ENCODE peak calls at places on chromosomes 6 and 20, in ten cellular contexts. U is heart left ventricle, I is RWPE1, T is neural crest cell, A is HFFc6, P is foreskin keratinocyte, E is foreskin fibroblast, N is progenitor cell of endocrine pancreas, K is WTC11, R is AG09309. S is an unnamed sample.

GRCh38 chr20:49181265-49181877 is 6.8 kb downstream of the STAU1 start:
- DNase-seq in K (no peak), E (no peak), T (no peak), R (no peak), N (no peak), P (no peak), I (no peak), A (no peak), U (no peak), S (no peak)

GRCh38 chr20:33926425-33926824 is 67.3 kb upstream of the RALY start:
- DNase-seq in K (no peak), A (no peak), E (no peak), T (no peak), N (no peak), R (no peak), I (no peak), P (no peak), U (no peak), S (no peak)

GRCh38 chr20:11766961-11767360 is 150.7 kb upstream of the BTBD3 start:
- DNase-seq in E (no peak), P (no peak), K (no peak), U (no peak), N (no peak), I (no peak), T (no peak), A (no peak), R (no peak), S (no peak)

GRCh38 chr6:36962874-36963273 is 8.3 kb downstream of the PI16 start:
- DNase-seq in I (no peak), N (no peak), P (no peak), T (peak), E (peak), A (peak), U (peak), R (no peak), K (peak), S (peak)

GRCh38 chr6:26576929-26577719 is 19.6 kb upstream of the ABT1 start:
- DNase-seq in R (no peak), K (peak), E (peak), P (peak), T (peak), A (peak), N (no peak), I (no peak), U (no peak), S (no peak)

GRCh38 chr20:33862709-33863403 is 51.7 kb downstream of the CHMP4B start:
- DNase-seq in I (peak), K (peak), E (peak), A (peak), U (peak), R (no peak), N (peak), P (no peak), T (peak), S (no peak)

GRCh38 chr20:53898558-53898931 is 171.8 kb downstream of the BCAS1 start:
- DNase-seq in U (no peak), P (no peak), E (no peak), T (no peak), R (no peak), N (no peak), A (no peak), K (no peak), I (no peak), S (no peak)

GRCh38 chr6:134195985-134196384 is 121.9 kb downstream of the SGK1 start:
- DNase-seq in A (no peak), U (no peak), I (no peak), N (no peak), R (no peak), E (no peak), P (no peak), K (no peak), T (no peak), S (no peak)

GRCh38 chr20:32975698-32976674 is 28.2 kb downstream of the SUN5 start:
- DNase-seq in E (no peak), K (peak), N (no peak), T (no peak), R (no peak), U (peak), I (no peak), P (no peak), A (no peak), S (no peak)

GRCh38 chr20:50868509-50869495 is 62.4 kb downstream of the ADNP start:
- DNase-seq in E (no peak), N (no peak), T (no peak), A (no peak), K (no peak), I (peak), P (peak), U (no peak), R (no peak), S (no peak)

GRCh38 chr20:1440024-1440423 is 26.6 kb downstream of the NSFL1C start:
- DNase-seq in T (no peak), U (no peak), P (no peak), N (no peak), A (peak), K (peak), I (no peak), R (no peak), E (no peak), S (no peak)

GRCh38 chr6:162680367-162680766 is 47.2 kb downstream of the PRKN start:
- DNase-seq in K (no peak), E (no peak), A (no peak), U (no peak), I (no peak), T (no peak), N (no peak), R (no peak), P (no peak), S (no peak)

GRCh38 chr6:162683135-162683534 is 44.4 kb downstream of the PRKN start:
- DNase-seq in E (no peak), A (no peak), K (no peak), P (no peak), R (no peak), U (no peak), T (no peak), N (no peak), I (no peak), S (no peak)

GRCh38 chr6:162684033-162684432 is 43.5 kb downstream of the PRKN start:
- DNase-seq in I (no peak), R (no peak), P (no peak), T (no peak), K (no peak), E (no peak), N (no peak), U (no peak), A (no peak), S (no peak)

GRCh38 chr6:162684961-162685360 is 42.6 kb downstream of the PRKN start:
- DNase-seq in K (no peak), U (no peak), A (no peak), P (peak), N (no peak), R (no peak), E (no peak), I (peak), T (no peak), S (no peak)

GRCh38 chr6:162681447-162681846 is 46.1 kb downstream of the PRKN start:
- DNase-seq in K (no peak), T (no peak), E (no peak), N (no peak), I (no peak), P (no peak), U (no peak), R (no peak), A (no peak), S (no peak)
- TF ChIP-seq CTCF in K (no peak), T (no peak), E (no peak), N (no peak), I (no peak), P (no peak), U (no peak), R (no peak), A (no peak), S (no peak)

GRCh38 chr6:30363459-30363858 is 18.5 kb downstream of the RPP21 start:
- DNase-seq in U (no peak), N (no peak), R (no peak), E (no peak), P (no peak), I (no peak), T (no peak), K (no peak), A (no peak), S (no peak)

GRCh38 chr6:30360139-30360538 is 15.2 kb downstream of the RPP21 start:
- DNase-seq in N (no peak), P (no peak), T (no peak), A (no peak), E (no peak), K (no peak), R (no peak), I (no peak), U (no peak), S (no peak)

GRCh38 chr6:30361661-30362060 is 16.7 kb downstream of the RPP21 start:
- DNase-seq in N (no peak), R (no peak), I (no peak), T (no peak), E (no peak), P (no peak), A (no peak), K (no peak), U (no peak), S (no peak)

GRCh38 chr6:30359276-30359675 is 14.3 kb downstream of the RPP21 start:
- DNase-seq in K (no peak), N (no peak), A (no peak), I (no peak), P (no peak), U (no peak), T (no peak), E (no peak), R (no peak), S (no peak)

GRCh38 chr6:30364591-30364990 is 19.6 kb downstream of the RPP21 start:
- DNase-seq in I (no peak), T (no peak), A (no peak), E (no peak), N (no peak), P (no peak), K (peak), R (no peak), U (no peak), S (no peak)
- TF ChIP-seq CTCF in I (no peak), T (no peak), A (no peak), E (no peak), N (peak), P (peak), K (no peak), R (no peak), U (no peak), S (no peak)

GRCh38 chr6:145705561-145705960 is 29.8 kb downstream of the EPM2A start:
- DNase-seq in A (peak), I (no peak), T (no peak), N (no peak), U (no peak), P (no peak), R (peak), K (no peak), E (peak), S (no peak)

GRCh38 chr6:145699462-145699861 is 35.9 kb downstream of the EPM2A start:
- DNase-seq in P (peak), U (no peak), N (no peak), T (no peak), E (peak), A (peak), I (peak), R (no peak), K (no peak), S (no peak)

GRCh38 chr6:145707397-145707796 is 27.9 kb downstream of the EPM2A start:
- DNase-seq in N (no peak), U (no peak), K (no peak), R (no peak), I (no peak), P (no peak), T (no peak), A (no peak), E (no peak), S (no peak)

GRCh38 chr6:145704153-145704781 is 31.1 kb downstream of the EPM2A start:
- DNase-seq in I (peak), R (no peak), K (no peak), A (peak), T (no peak), E (no peak), U (no peak), N (no peak), P (no peak), S (no peak)
- TF ChIP-seq CTCF in I (peak), R (peak), K (peak), A (peak), T (peak), E (peak), U (peak), N (peak), P (peak), S (peak)

DNA sequence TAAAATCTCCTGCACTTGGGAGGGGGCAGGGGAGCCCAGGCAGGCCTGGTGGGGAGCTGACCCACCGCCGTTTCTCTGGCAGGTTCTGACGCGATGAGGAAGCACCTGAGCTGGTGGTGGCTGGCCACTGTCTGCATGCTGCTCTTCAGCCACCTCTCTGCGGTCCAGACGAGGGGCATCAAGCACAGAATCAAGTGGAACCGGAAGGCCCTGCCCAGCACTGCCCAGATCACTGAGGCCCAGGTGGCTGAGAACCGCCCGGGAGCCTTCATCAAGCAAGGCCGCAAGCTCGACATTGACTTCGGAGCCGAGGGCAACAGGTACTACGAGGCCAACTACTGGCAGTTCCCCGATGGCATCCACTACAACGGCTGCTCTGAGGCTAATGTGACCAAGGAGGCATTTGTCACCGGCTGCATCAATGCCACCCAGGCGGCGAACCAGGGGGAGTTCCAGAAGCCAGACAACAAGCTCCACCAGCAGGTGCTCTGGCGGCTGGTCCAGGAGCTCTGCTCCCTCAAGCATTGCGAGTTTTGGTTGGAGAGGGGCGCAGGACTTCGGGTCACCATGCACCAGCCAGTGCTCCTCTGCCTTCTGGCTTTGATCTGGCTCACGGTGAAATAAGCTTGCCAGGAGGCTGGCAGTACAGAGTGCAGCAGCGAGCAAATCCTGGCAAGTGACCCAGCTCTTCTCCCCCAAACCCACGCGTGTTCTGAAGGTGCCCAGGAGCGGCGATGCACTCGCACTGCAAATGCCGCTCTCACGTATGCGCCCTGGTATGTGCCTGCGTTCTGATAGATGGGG is 3.0 kb downstream of the PRND start:
- DNase-seq in A (no peak), T (no peak), I (no peak), E (no peak), P (no peak), U (no peak), K (no peak), R (no peak), N (no peak), S (no peak)
- TF ChIP-seq CTCF in A (no peak), T (no peak), I (no peak), E (no peak), P (no peak), U (no peak), K (no peak), R (no peak), N (no peak), S (no peak)

GRCh38 chr6:35044145-35044745 is 96.9 kb downstream of the TCP11 start:
- DNase-seq in K (no peak), N (no peak), R (no peak), A (no peak), P (no peak), E (no peak), I (no peak), T (no peak), U (peak), S (no peak)
- TF ChIP-seq CTCF in K (no peak), N (no peak), R (no peak), A (no peak), P (no peak), E (no peak), I (no peak), T (no peak), U (no peak), S (no peak)

DNA sequence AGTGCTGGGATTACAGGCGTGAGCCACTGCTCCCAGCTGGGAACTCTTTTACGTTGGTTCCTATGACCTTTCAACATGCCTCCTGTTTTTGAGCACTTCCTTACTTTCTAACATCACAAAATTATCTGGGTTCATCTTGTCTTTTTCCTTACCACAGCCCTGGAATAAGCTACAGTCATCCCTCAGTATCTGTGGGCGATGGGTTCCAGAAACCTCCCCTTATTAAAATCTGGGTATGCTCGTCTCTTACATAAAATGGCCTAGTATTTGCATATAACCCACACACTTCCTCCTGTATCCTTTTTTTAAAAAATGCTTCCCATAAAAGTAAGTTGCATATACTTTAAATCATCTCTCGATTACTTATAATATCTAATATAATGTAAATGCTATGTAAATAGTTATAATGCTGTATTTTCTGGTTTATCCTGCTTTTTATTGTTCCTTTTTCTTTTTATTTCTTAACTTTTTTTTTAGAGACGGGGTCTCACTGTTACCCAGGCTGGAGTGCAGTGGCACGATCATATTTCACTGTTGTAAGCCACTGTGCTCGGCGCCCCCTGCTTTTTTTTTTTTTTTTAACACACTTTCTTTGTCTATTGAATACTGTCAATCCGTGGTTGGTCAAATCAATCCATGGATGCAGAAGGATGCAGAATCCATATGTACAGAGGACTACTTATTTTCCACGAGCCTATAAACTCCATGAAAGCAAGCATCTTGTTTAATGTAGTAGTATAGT is 9.2 kb downstream of the RPF2 start:
- DNase-seq in A (no peak), T (no peak), P (no peak), U (no peak), I (no peak), K (no peak), E (no peak), R (no peak), N (no peak), S (no peak)
- TF ChIP-seq CTCF in A (peak), T (no peak), P (no peak), U (no peak), I (peak), K (no peak), E (no peak), R (no peak), N (no peak), S (no peak)

GRCh38 chr20:15547109-15547508 is 1026.1 kb downstream of the KIF16B start:
- DNase-seq in A (no peak), N (no peak), U (no peak), E (no peak), I (no peak), P (no peak), R (no peak), T (no peak), K (no peak), S (no peak)

GRCh38 chr20:15550116-15550870 is 1023.0 kb downstream of the KIF16B start:
- DNase-seq in E (no peak), N (no peak), T (no peak), P (no peak), K (no peak), I (no peak), U (no peak), R (no peak), A (no peak), S (no peak)

GRCh38 chr20:15544727-15545126 is 1028.5 kb downstream of the KIF16B start:
- DNase-seq in K (no peak), R (no peak), E (no peak), A (no peak), P (no peak), I (no peak), U (no peak), T (no peak), N (no peak), S (no peak)

GRCh38 chr20:15542655-15543054 is 1030.6 kb downstream of the KIF16B start:
- DNase-seq in K (no peak), T (no peak), E (no peak), P (no peak), I (no peak), N (no peak), R (no peak), U (no peak), A (no peak), S (no peak)

GRCh38 chr20:15546624-15547023 is 1026.6 kb downstream of the KIF16B start:
- DNase-seq in E (no peak), N (no peak), U (no peak), I (no peak), T (no peak), R (no peak), P (no peak), A (no peak), K (no peak), S (no peak)
- TF ChIP-seq CTCF in E (no peak), N (no peak), U (no peak), I (no peak), T (no peak), R (no peak), P (no peak), A (no peak), K (no peak), S (no peak)

GRCh38 chr6:109736273-109737031 is 45.4 kb downstream of the FIG4 start:
- DNase-seq in N (no peak), I (no peak), T (no peak), P (no peak), U (no peak), A (no peak), K (no peak), R (no peak), E (no peak), S (no peak)
- TF ChIP-seq CTCF in N (no peak), I (no peak), T (no peak), P (no peak), U (no peak), A (no peak), K (no peak), R (no peak), E (no peak), S (no peak)

S was measured in gastrocnemius medialis.